ENCODE peak calls at places on chromosomes 6 and 20, in four cellular contexts. J is HepG2, D is K562, O is H1. C is an unnamed sample.

GRCh38 chr6:108597601-108598315 is 37.0 kb downstream of the FOXO3 start:
- DNase-seq in J (no peak), D (no peak), O (no peak), C (no peak)

GRCh38 chr6:105510746-105511145 is 107.9 kb upstream of the PREP start:
- DNase-seq in O (no peak), J (no peak), D (no peak), C (no peak)

GRCh38 chr6:90466191-90466940 is 120.5 kb downstream of the MAP3K7 start:
- DNase-seq in D (peak; percentile 85), O (no peak), J (no peak), C (no peak)

GRCh38 chr20:48656661-48657211 is 171.1 kb downstream of the PREX1 start:
- DNase-seq in D (peak; percentile 61), J (peak; percentile 66), O (no peak), C (peak; percentile 81)

GRCh38 chr6:29633532-29633901 is 534 bp upstream of the GABBR1 start:
- DNase-seq in D (peak; percentile 50), O (no peak), J (no peak), C (no peak)

GRCh38 chr6:116530436-116530835 is 15.0 kb downstream of the TRAPPC3L start:
- DNase-seq in O (no peak), D (no peak), J (peak; percentile 14), C (no peak)

GRCh38 chr6:154996841-154997311 is 1.8 kb downstream of the TIAM2 start:
- DNase-seq in D (no peak), J (no peak), O (no peak), C (no peak)

GRCh38 chr20:13507646-13508045 is 131.1 kb downstream of the TASP1 start:
- DNase-seq in D (no peak), J (no peak), O (no peak), C (no peak)

GRCh38 chr20:19249515-19249914 is 37.1 kb downstream of the SLC24A3 start:
- DNase-seq in O (no peak), D (peak; percentile 5), J (no peak), C (no peak)

GRCh38 chr20:54194724-54195438 is 13.0 kb upstream of the PFDN4 start:
- DNase-seq in O (no peak), J (peak; percentile 100), D (no peak), C (peak; percentile 44)

GRCh38 chr20:58447733-58448391 is 58.8 kb downstream of the VAPB start:
- DNase-seq in O (no peak), D (peak; percentile 72), J (peak; percentile 79), C (peak; percentile 48)

DNA sequence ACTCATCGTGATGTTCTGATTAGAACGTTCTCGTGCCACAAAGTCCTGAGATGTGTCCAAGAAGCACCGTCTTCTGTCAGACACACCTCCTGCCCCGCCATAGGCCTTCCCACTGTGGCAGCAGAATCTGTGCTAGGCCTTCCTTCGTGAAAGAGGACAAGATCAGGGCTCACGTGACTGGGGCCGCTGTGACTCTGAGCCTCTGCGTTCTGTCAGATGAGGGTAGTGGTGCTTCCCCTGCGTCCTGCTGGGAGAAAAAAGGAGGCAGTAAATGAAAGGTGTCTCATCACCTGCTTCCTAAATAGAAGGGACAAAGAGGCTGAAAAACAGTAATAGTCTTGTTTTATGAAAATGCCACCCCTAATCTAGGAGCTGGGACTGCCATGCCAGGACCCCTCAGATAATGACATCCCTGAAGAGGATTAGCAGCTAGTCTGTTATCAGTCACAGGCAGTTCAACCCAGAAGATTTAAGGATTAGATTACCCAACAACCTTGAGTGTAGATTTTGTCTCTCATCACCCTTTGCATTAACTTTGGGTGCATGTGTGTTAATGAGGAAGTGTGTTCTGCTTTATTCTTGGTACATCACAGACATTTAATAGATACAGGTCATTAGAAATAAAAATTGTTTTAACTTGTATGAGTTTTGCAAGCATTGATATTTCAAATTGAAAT is 4.1 kb downstream of the DNAJC5 start:
- DNase-seq in D (peak; percentile 45), J (no peak), O (no peak), C (no peak)
- TF ChIP-seq RNF2 in D (no peak), J (no peak), O (no peak), C (no peak)

GRCh38 chr6:156183678-156184077 is 593.5 kb upstream of the ARID1B start:
- DNase-seq in J (no peak), D (no peak), O (no peak), C (no peak)
- TF ChIP-seq RNF2 in J (no peak), D (no peak), O (no peak), C (no peak)

GRCh38 chr20:8454137-8454712 is 322.2 kb downstream of the PLCB1 start:
- DNase-seq in J (peak; percentile 65), D (no peak), O (no peak), C (peak; percentile 10)
- TF ChIP-seq RNF2 in J (no peak), D (no peak), O (no peak), C (no peak)

GRCh38 chr20:17654649-17655285 is 27.3 kb downstream of the RRBP1 start:
- DNase-seq in D (peak; percentile 44), O (no peak), J (peak; percentile 53), C (peak; percentile 37)
- TF ChIP-seq RNF2 in D (no peak), O (no peak), J (no peak), C (no peak)

GRCh38 chr6:128491643-128492206 is 28.7 kb downstream of the PTPRK start:
- DNase-seq in O (no peak), D (no peak), J (no peak), C (no peak)
- TF ChIP-seq RNF2 in O (no peak), D (no peak), J (no peak), C (no peak)

GRCh38 chr20:56929606-56930005 is 300.5 kb downstream of the TFAP2C start:
- DNase-seq in D (no peak), J (no peak), O (peak; percentile 23), C (no peak)
- TF ChIP-seq RNF2 in D (no peak), J (no peak), O (no peak), C (no peak)

GRCh38 chr6:47680724-47681123 is 17.7 kb upstream of the ADGRF4 start:
- DNase-seq in O (no peak), D (no peak), J (no peak), C (no peak)
- TF ChIP-seq RNF2 in O (no peak), D (no peak), J (no peak), C (no peak)

GRCh38 chr6:41204156-41204555 is 3.2 kb upstream of the TREML2 start:
- DNase-seq in J (no peak), D (no peak), O (no peak), C (no peak)
- TF ChIP-seq RNF2 in J (no peak), D (no peak), O (no peak), C (no peak)

C was measured in A549.